ENCODE peak calls at places on chromosomes 5 and 9, in five cellular contexts. One of them, this sample, is unnamed.

GRCh38 chr5:113164016-113164415 is 187.4 kb downstream of the DCP2 start:
- DNase-seq in hepatocyte: no peak
- DNase-seq in cardiac muscle cell: no peak
- DNase-seq in fibroblast of lung: no peak
- DNase-seq in GM12878: no peak
- DNase-seq in this sample: no peak

GRCh38 chr9:4796988-4797956 is 4.5 kb downstream of the RCL1 start:
- DNase-seq in hepatocyte: peak; percentile 32
- DNase-seq in cardiac muscle cell: peak; percentile 63
- DNase-seq in fibroblast of lung: peak; percentile 32
- DNase-seq in GM12878: no peak
- DNase-seq in this sample: peak; percentile 6

GRCh38 chr5:56815657-56816545 is 552 bp downstream of the MAP3K1 start:
- DNase-seq in hepatocyte: peak; percentile 55
- DNase-seq in cardiac muscle cell: peak; percentile 71
- DNase-seq in fibroblast of lung: peak; percentile 51
- DNase-seq in GM12878: no peak
- DNase-seq in this sample: peak; percentile 25

GRCh38 chr9:114284316-114285060 is 38.4 kb upstream of the ORM1 start:
- DNase-seq in hepatocyte: no peak
- DNase-seq in cardiac muscle cell: no peak
- DNase-seq in fibroblast of lung: no peak
- DNase-seq in GM12878: no peak
- DNase-seq in this sample: no peak

GRCh38 chr9:22033012-22033630 is 24.0 kb upstream of the CDKN2B start:
- DNase-seq in hepatocyte: no peak
- DNase-seq in cardiac muscle cell: no peak
- DNase-seq in fibroblast of lung: no peak
- DNase-seq in GM12878: no peak
- DNase-seq in this sample: no peak

GRCh38 chr9:125536184-125537152 is 170.5 kb downstream of the MAPKAP1 start:
- DNase-seq in hepatocyte: no peak
- DNase-seq in cardiac muscle cell: no peak
- DNase-seq in fibroblast of lung: no peak
- DNase-seq in GM12878: no peak
- DNase-seq in this sample: peak; percentile 29

GRCh38 chr5:112511920-112512319 is 92.8 kb upstream of the EPB41L4A start:
- DNase-seq in hepatocyte: no peak
- DNase-seq in cardiac muscle cell: no peak
- DNase-seq in fibroblast of lung: no peak
- DNase-seq in GM12878: no peak
- DNase-seq in this sample: no peak

GRCh38 chr9:18327106-18327505 is 146.8 kb upstream of the ADAMTSL1 start:
- DNase-seq in hepatocyte: no peak
- DNase-seq in cardiac muscle cell: no peak
- DNase-seq in fibroblast of lung: peak; percentile 37
- DNase-seq in GM12878: no peak
- DNase-seq in this sample: peak; percentile 26

GRCh38 chr9:95070549-95071021 is 246.9 kb downstream of the FANCC start:
- DNase-seq in hepatocyte: no peak
- DNase-seq in cardiac muscle cell: no peak
- DNase-seq in fibroblast of lung: no peak
- DNase-seq in GM12878: no peak
- DNase-seq in this sample: no peak

GRCh38 chr5:72255237-72255636 is 64.8 kb downstream of the MRPS27 start:
- DNase-seq in hepatocyte: no peak
- DNase-seq in cardiac muscle cell: no peak
- DNase-seq in fibroblast of lung: no peak
- DNase-seq in GM12878: no peak
- DNase-seq in this sample: no peak

GRCh38 chr9:120411862-120412424 is 168.0 kb downstream of the CDK5RAP2 start:
- DNase-seq in hepatocyte: no peak
- DNase-seq in cardiac muscle cell: no peak
- DNase-seq in fibroblast of lung: no peak
- DNase-seq in GM12878: no peak
- DNase-seq in this sample: no peak

GRCh38 chr9:120412425-120412951 is 167.5 kb downstream of the CDK5RAP2 start:
- DNase-seq in hepatocyte: peak; percentile 71
- DNase-seq in cardiac muscle cell: no peak
- DNase-seq in fibroblast of lung: peak; percentile 93
- DNase-seq in GM12878: no peak
- DNase-seq in this sample: peak; percentile 93

GRCh38 chr9:120418315-120418714 is 161.7 kb downstream of the CDK5RAP2 start:
- DNase-seq in hepatocyte: no peak
- DNase-seq in cardiac muscle cell: no peak
- DNase-seq in fibroblast of lung: no peak
- DNase-seq in GM12878: no peak
- DNase-seq in this sample: no peak

GRCh38 chr9:120413121-120414048 is 166.6 kb downstream of the CDK5RAP2 start:
- DNase-seq in hepatocyte: no peak
- DNase-seq in cardiac muscle cell: no peak
- DNase-seq in fibroblast of lung: no peak
- DNase-seq in GM12878: no peak
- DNase-seq in this sample: no peak

DNA sequence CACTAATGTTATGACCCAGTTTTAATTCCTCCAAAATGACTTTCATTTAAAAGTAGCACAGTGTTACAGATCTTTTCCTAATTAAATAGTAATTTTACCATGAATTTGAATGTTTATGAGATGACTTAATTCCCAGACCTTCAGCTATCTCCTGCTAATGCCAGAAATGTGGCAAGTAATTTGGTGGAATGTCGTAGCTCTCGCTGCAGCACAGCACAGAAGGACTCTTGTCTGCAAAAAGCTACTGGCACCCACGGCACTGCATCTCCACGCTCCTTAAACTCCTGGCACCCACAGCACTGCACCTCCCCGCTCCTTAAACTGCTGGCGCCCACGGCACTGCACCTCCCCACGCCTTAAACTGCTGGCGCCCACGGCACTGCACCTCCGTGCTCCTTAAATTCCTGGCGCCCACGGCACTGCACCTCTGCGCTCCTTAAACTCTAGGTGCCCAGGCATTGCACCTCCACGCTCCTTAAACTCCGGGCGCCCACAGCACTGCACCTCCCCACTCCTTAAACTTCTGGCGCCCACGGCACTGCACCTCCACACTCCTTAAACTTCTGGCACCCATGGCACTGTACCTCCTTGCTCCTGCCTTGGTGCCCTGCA is 163.0 kb downstream of the CDK5RAP2 start:
- DNase-seq in hepatocyte: no peak
- DNase-seq in cardiac muscle cell: no peak
- DNase-seq in fibroblast of lung: no peak
- DNase-seq in GM12878: no peak
- DNase-seq in this sample: no peak
- H3K27me3 ChIP-seq in hepatocyte: no peaks in the 10 kb centered on the region
- H3K27me3 ChIP-seq in cardiac muscle cell: no peaks in the 10 kb centered on the region
- H3K27me3 ChIP-seq in fibroblast of lung: no peaks in the 10 kb centered on the region
- H3K27me3 ChIP-seq in GM12878: no peaks in the 10 kb centered on the region
- H3K27me3 ChIP-seq in this sample: no peaks in the 10 kb centered on the region

GRCh38 chr5:7396169-7397004 is 449 bp downstream of the ADCY2 start:
- DNase-seq in hepatocyte: peak; percentile 41
- DNase-seq in cardiac muscle cell: peak; percentile 48
- DNase-seq in fibroblast of lung: peak; percentile 34
- DNase-seq in GM12878: no peak
- DNase-seq in this sample: peak; percentile 19
- H3K27me3 ChIP-seq in hepatocyte: peaks cover 28% of the 10 kb centered on the region
- H3K27me3 ChIP-seq in cardiac muscle cell: peaks cover 36% of the 10 kb centered on the region
- H3K27me3 ChIP-seq in fibroblast of lung: peaks cover 6% of the 10 kb centered on the region
- H3K27me3 ChIP-seq in GM12878: no peaks in the 10 kb centered on the region
- H3K27me3 ChIP-seq in this sample: peaks cover 27% of the 10 kb centered on the region

DNA sequence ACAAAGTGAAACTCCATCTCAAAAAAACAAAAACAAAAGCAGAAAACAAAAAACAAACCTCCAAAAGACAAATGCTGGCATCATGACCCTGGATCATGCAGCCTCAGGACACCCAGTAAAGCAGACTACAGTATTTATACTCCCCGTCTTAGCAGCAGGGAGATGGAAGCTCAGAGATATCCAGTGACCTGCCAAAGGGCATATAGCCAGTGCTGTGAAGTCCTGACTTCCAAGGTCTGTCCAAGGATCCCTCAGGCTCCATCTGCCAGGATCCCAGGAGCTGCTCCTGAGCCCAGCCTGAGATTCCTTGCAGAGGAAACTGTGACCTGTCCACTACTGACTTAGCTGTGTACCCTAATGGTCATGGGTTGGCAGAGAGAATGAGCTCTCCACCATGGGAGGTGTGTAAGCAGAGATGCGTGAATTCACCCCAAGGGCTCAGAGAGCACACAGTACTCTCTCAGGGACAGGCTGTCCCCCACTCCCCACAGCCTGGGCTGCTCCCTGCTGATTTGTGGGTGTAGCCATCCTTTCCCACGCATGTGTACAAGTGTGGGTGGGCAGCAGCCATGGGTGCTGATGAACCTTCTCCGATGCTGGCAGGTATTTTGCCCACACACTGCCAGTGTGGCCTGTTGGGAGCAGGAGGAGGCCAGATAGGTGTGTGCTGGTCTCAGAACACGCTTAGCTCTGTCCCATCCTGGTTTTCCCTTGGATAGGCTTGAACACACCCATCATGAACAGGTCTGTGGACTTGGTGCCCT is 2.1 kb upstream of the WNK2 start:
- DNase-seq in hepatocyte: no peak
- DNase-seq in cardiac muscle cell: no peak
- DNase-seq in fibroblast of lung: no peak
- DNase-seq in GM12878: no peak
- DNase-seq in this sample: no peak
- H3K27me3 ChIP-seq in hepatocyte: peaks cover 26% of the 10 kb centered on the region
- H3K27me3 ChIP-seq in cardiac muscle cell: peaks cover 23% of the 10 kb centered on the region
- H3K27me3 ChIP-seq in fibroblast of lung: peaks cover 16% of the 10 kb centered on the region
- H3K27me3 ChIP-seq in GM12878: peaks cover 12% of the 10 kb centered on the region
- H3K27me3 ChIP-seq in this sample: peaks cover 29% of the 10 kb centered on the region

DNA sequence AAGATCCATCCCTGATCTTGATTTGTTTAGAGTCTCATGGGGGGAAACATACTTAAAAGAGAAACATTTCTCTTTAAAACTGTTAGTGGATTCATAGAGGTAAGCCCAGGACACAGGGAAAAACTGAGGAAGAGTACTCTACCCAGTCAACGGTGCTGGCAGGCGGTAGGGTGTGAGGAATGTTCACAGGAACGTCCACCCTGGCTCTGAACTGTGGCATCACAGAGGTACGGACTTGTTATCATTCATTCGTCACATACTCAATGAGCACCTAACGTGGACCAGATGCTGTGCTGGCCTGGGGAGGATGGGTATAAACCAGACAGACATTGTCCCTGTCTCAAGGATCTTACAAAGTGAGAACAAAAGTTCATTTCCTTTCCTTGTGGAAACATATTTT is 18.8 kb upstream of the PPARGC1B start:
- DNase-seq in hepatocyte: no peak
- DNase-seq in cardiac muscle cell: no peak
- DNase-seq in fibroblast of lung: no peak
- DNase-seq in GM12878: no peak
- DNase-seq in this sample: no peak
- H3K27me3 ChIP-seq in hepatocyte: no peaks in the 10 kb centered on the region
- H3K27me3 ChIP-seq in cardiac muscle cell: no peaks in the 10 kb centered on the region
- H3K27me3 ChIP-seq in fibroblast of lung: peaks cover 27% of the 10 kb centered on the region
- H3K27me3 ChIP-seq in GM12878: peaks cover 3% of the 10 kb centered on the region
- H3K27me3 ChIP-seq in this sample: peaks cover 39% of the 10 kb centered on the region

GRCh38 chr5:138655530-138656245 is 80.5 kb upstream of the HSPA9 start:
- DNase-seq in hepatocyte: no peak
- DNase-seq in cardiac muscle cell: no peak
- DNase-seq in fibroblast of lung: no peak
- DNase-seq in GM12878: no peak
- DNase-seq in this sample: no peak

GRCh38 chr5:138656916-138657315 is 81.7 kb upstream of the HSPA9 start:
- DNase-seq in hepatocyte: no peak
- DNase-seq in cardiac muscle cell: no peak
- DNase-seq in fibroblast of lung: no peak
- DNase-seq in GM12878: no peak
- DNase-seq in this sample: no peak

GRCh38 chr5:138651767-138652117 is 76.5 kb upstream of the HSPA9 start:
- DNase-seq in hepatocyte: no peak
- DNase-seq in cardiac muscle cell: no peak
- DNase-seq in fibroblast of lung: no peak
- DNase-seq in GM12878: no peak
- DNase-seq in this sample: no peak

GRCh38 chr5:138653502-138653901 is 78.3 kb upstream of the HSPA9 start:
- DNase-seq in hepatocyte: peak; percentile 46
- DNase-seq in cardiac muscle cell: peak; percentile 38
- DNase-seq in fibroblast of lung: no peak
- DNase-seq in GM12878: no peak
- DNase-seq in this sample: no peak

DNA sequence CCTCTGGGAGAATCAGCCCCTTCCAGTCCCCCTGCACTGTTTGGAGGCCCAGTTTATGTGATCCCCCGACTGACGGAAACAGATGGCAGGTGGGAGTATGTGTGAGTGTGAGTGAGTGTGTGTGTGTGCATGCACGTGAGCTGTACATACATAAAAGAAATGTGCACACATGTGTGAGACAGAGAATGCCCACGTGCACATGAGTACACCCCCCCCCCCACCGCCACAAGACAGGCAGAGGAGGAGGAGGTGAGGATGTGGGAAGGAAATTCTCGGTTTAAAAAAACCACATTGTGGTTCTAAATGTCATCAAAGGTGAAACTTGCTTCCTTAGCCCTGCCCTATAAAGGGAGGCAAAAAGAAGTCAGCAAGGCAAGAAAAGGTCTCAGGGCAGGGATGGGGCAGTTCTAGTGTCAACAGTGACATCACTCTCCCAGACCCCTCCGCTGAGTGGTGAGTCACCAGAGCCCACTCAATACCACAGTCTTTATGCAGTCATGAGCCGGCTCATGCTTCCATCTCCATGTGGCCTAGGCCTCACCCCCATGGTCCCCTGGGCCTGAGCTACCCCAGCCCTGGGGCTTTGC is 79.2 kb upstream of the HSPA9 start:
- DNase-seq in hepatocyte: no peak
- DNase-seq in cardiac muscle cell: no peak
- DNase-seq in fibroblast of lung: peak; percentile 81
- DNase-seq in GM12878: peak; percentile 75
- DNase-seq in this sample: peak; percentile 76
- H3K27me3 ChIP-seq in hepatocyte: no peaks in the 10 kb centered on the region
- H3K27me3 ChIP-seq in cardiac muscle cell: no peaks in the 10 kb centered on the region
- H3K27me3 ChIP-seq in fibroblast of lung: peaks cover 3% of the 10 kb centered on the region
- H3K27me3 ChIP-seq in GM12878: no peaks in the 10 kb centered on the region
- H3K27me3 ChIP-seq in this sample: peaks cover 46% of the 10 kb centered on the region

DNA sequence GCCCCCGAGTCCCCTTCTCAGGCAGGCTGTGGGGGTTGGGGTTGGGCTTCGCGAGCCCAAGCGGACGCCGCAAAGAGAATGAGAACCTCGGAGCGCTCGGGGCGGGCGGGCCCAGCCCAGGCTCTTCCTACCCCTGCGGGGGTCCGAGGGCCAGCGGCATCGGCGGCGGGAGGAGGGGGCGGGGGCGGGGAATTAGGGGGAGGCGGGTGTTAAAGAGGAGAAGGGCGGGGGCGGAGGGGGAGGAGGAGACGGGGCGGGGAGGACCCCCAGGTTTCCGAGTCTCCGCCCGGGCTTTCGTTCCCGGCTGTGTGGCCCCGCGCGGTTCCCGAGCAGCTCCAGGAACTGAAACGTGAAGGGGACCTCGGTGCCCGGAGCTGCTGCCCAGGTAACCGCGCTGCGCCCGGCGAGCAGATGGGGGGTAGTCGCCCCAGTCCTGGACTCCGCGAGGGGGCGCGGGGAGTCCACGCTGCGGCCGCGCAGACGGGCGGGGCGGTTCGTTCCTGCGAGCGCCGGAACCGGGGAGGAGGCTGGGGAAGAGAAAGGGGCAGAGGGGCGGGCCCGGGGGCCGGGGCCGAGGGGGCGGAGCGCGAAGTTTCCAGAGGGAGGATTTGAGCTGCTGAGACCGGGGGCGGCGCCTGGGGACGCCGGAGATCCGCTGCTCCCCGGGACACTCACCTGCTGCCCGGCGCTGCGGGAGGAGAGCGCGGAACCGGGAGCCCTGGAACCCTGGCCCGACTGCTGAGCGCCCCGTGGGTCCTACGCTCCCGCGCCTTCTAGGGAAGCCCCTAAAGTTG is 38.4 kb upstream of the PLEKHG4B start:
- DNase-seq in hepatocyte: peak; percentile 71
- DNase-seq in cardiac muscle cell: peak; percentile 80
- DNase-seq in fibroblast of lung: peak; percentile 26
- DNase-seq in GM12878: no peak
- DNase-seq in this sample: peak; percentile 12
- H3K27me3 ChIP-seq in hepatocyte: peaks cover 64% of the 10 kb centered on the region
- H3K27me3 ChIP-seq in cardiac muscle cell: peaks cover 81% of the 10 kb centered on the region
- H3K27me3 ChIP-seq in fibroblast of lung: peaks cover 10% of the 10 kb centered on the region
- H3K27me3 ChIP-seq in GM12878: no peaks in the 10 kb centered on the region
- H3K27me3 ChIP-seq in this sample: peaks cover 14% of the 10 kb centered on the region